ENCODE peak calls at places on chromosomes 6 and 20, in seven cellular contexts. H is sigmoid colon, I is breast epithelium, T is upper lobe of left lung, J is spleen, E is HL-60, D is HCT116. S is an unnamed sample.

GRCh38 chr20:5470943-5471342 is 154.2 kb upstream of the PROKR2 start:
- DNase-seq in H (no peak), I (no peak), T (no peak), J (no peak), E (no peak), D (no peak), S (no peak)

GRCh38 chr6:41209976-41210375 is 9.0 kb upstream of the TREML2 start:
- DNase-seq in H (no peak), I (no peak), T (no peak), J (no peak), E (no peak), D (no peak), S (no peak)

GRCh38 chr6:39887692-39888450 is 46.4 kb downstream of the MOCS1 start:
- DNase-seq in H (peak), I (no peak), T (no peak), J (no peak), E (no peak), D (no peak), S (no peak)

GRCh38 chr6:80227545-80227944 is 121.1 kb downstream of the BCKDHB start:
- DNase-seq in H (no peak), I (no peak), T (no peak), J (no peak), E (no peak), D (no peak), S (no peak)

GRCh38 chr20:38108438-38109024 is 56.5 kb downstream of the TGM2 start:
- DNase-seq in H (peak), I (peak), T (no peak), J (no peak), E (no peak), D (no peak), S (peak)

GRCh38 chr6:75735491-75736186 is 13.4 kb upstream of the MYO6 start:
- DNase-seq in H (no peak), I (no peak), T (no peak), J (no peak), E (no peak), D (peak), S (no peak)

GRCh38 chr6:63742060-63742459 is 106.5 kb downstream of the PHF3 start:
- DNase-seq in H (no peak), I (no peak), T (no peak), J (no peak), E (no peak), D (no peak), S (no peak)

GRCh38 chr20:7773511-7773910 is 166.7 kb downstream of the HAO1 start:
- DNase-seq in H (no peak), I (no peak), T (no peak), J (no peak), E (no peak), D (no peak), S (no peak)

GRCh38 chr6:142297996-142298753 is 3.6 kb upstream of the ADGRG6 start:
- DNase-seq in H (no peak), I (no peak), T (no peak), J (no peak), E (no peak), D (no peak), S (no peak)

GRCh38 chr20:47304287-47304686 is 52.2 kb downstream of the ZMYND8 start:
- DNase-seq in H (peak), I (no peak), T (no peak), J (no peak), E (no peak), D (no peak), S (peak)

DNA sequence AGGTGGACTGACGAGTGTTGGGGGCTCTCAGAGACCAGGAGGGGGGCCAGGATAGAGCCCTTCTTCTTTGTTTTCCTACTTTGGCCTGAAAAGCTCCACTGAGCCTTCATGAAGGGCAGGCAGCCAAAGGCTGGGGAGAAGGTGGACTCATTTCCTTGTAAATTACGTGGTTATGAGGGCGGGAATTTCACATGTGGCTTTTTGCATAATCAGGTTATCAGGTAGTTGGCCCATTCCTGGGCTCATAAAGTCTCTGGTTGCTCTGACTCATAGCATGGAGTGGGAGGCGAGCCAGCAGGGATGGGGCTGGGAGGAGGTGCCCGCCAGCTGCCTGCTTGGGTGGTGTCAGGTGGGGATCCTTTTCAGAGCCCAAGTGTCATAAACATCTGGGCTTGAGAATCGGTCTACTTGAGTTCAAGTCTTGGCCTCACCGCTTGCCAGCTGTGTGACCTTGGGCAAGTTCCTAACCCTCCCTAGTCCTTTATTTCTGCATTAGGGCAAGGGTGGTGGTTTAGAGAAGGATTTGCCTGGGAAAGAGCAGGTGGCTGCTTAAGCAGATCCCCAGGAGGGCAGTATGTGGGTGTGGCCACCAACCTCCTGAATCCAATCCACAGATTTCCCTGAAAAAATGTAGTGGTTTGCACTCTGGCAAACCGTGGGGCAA is 26.5 kb upstream of the RNF24 start:
- DNase-seq in H (peak), I (peak), T (peak), J (no peak), E (no peak), D (peak), S (peak)
- TF ChIP-seq POLR2AphosphoS5 in H (no peak), I (peak), T (peak), J (no peak), E (no peak), D (peak), S (peak)

DNA sequence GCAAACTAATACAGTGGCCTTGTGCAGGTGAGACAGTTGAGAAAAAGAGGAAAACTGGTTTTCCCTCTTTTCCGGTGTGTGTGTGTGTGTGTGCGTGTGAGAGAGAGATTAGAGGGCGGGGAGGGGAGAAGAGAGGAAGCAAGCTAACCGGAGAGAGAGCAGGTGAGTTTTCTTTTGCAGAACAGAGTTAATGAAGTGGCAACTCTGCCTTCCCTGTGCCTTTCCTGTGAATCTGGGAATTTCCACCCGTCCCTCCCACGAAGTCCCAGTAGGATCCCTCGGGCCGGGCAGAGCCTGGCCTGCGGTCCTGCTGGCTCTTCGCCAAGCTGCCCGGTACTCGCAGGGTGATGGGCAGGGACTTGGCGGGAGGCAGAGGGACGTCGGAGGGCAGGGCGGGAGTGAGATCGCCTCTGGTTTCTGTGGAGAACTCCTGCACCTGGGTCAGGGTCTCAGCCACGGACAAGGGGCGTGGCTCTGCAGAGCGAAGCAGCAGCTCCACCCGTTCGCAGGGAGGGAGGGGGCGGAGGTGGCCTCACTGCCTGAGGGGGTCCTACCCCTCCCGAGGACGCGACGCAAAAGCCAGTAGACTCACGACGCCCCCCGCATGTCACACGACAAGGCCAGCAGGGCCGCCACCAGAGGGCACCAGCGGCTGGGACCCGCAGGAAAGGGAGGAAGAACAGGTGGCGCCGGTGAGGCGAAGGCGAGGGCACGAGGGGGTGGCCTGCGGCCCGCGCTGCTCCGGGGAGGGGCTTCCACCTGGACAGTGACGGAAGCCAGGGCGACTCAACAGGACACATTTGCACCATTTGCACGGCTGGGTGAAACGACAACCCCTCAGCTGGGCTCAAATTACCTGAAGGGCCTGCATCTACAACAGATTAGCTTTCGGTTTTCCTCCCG is 51.2 kb upstream of the RNF182 start:
- DNase-seq in H (peak), I (peak), T (peak), J (peak), E (peak), D (peak), S (peak)
- TF ChIP-seq POLR2AphosphoS5 in H (no peak), I (no peak), T (no peak), J (peak), E (no peak), D (no peak), S (peak)

DNA sequence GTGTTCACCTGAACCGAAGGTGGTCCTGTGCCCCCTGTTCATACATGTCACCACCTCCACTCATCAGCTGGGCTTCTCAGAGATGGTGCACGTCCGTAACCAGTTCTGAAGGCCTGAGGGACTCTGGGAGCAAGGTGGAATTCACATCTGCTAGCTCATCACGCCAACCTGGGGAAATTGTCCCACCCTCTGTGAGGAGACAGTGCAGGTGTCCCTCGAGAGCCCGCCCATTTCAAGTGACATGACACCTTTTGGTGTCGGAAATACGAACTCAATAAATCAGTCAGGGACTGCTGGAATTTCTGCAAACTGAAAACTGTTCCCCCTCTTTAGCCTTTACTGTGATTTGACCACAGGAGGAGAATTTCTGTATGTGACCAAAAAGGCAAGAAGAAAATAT is 99.4 kb downstream of the SYNDIG1 start:
- DNase-seq in H (no peak), I (no peak), T (no peak), J (no peak), E (no peak), D (no peak), S (no peak)
- TF ChIP-seq POLR2AphosphoS5 in H (no peak), I (no peak), T (no peak), J (no peak), E (no peak), D (no peak), S (no peak)

GRCh38 chr20:34316191-34316814 is 13.1 kb upstream of the AHCY start:
- DNase-seq in H (no peak), I (no peak), T (no peak), J (no peak), E (no peak), D (peak), S (no peak)
- TF ChIP-seq POLR2AphosphoS5 in H (no peak), I (no peak), T (no peak), J (no peak), E (no peak), D (peak), S (no peak)